ENCODE peak calls at places on chromosomes 12 and 14, in ten cellular contexts. X is heart right ventricle; D is stomach; M is neural progenitor cell; B is DND-41; U is right lobe of liver; K is colonic mucosa; Q is CD8-positive, alpha-beta T cell; Z is lung; J is transverse colon. T is an unnamed sample. For H3K4me1 and H3K9me3, the result is how much of the 10 kb centered on the place peaks cover.

GRCh38 chr14:105294142-105294597 is 6.6 kb downstream of the BRF1 start:
- DNase-seq in J (no peak), D (no peak), K (no peak), Q (peak), X (peak), U (no peak), Z (no peak), M (peak), B (no peak), T (no peak)

GRCh38 chr14:79842270-79842669 is 369.0 kb downstream of the DIO2 start:
- DNase-seq in K (no peak), X (peak), Z (no peak), D (no peak), Q (no peak), U (no peak), M (no peak), B (no peak), J (no peak), T (peak)

GRCh38 chr12:1608783-1609119 is 14.4 kb upstream of the FBXL14 start:
- DNase-seq in Z (no peak), Q (no peak), B (no peak), X (no peak), K (no peak), U (no peak), J (no peak), D (no peak), M (no peak), T (no peak)

GRCh38 chr14:83463500-83464098 is 1929.9 kb upstream of the SEL1L start:
- DNase-seq in Q (no peak), J (no peak), M (peak), K (peak), B (peak), D (peak), X (peak), U (no peak), Z (peak), T (peak)

GRCh38 chr14:59541731-59542130 is 34.9 kb downstream of the CCDC175 start:
- DNase-seq in Q (no peak), D (no peak), K (no peak), B (no peak), X (no peak), U (no peak), J (no peak), M (no peak), Z (no peak), T (no peak)

GRCh38 chr14:58871972-58872530 is 234.3 kb downstream of the DACT1 start:
- DNase-seq in K (no peak), B (no peak), X (no peak), Q (no peak), U (no peak), D (no peak), M (no peak), J (no peak), Z (no peak), T (no peak)

GRCh38 chr12:52413787-52414345 is 7.7 kb upstream of the KRT82 start:
- DNase-seq in D (no peak), X (no peak), K (no peak), U (no peak), B (no peak), J (no peak), Z (no peak), Q (no peak), M (no peak), T (no peak)

GRCh38 chr14:79260406-79260805 is 950.9 kb downstream of the DIO2 start:
- DNase-seq in M (no peak), U (no peak), Z (no peak), J (no peak), K (no peak), D (no peak), X (no peak), B (no peak), Q (no peak), T (no peak)

GRCh38 chr12:66290716-66291200 is 11.5 kb upstream of the HELB start:
- DNase-seq in D (no peak), M (no peak), K (no peak), J (no peak), U (no peak), X (no peak), B (peak), Z (no peak), Q (peak), T (no peak)

GRCh38 chr12:17661250-17661649 is 428.7 kb downstream of the RERGL start:
- DNase-seq in D (no peak), B (no peak), X (no peak), M (no peak), U (no peak), Z (no peak), K (no peak), Q (no peak), J (no peak), T (no peak)

GRCh38 chr12:70722584-70723343 is 85.5 kb upstream of the PTPRB start:
- DNase-seq in M (no peak), B (no peak), J (no peak), Z (no peak), U (no peak), Q (no peak), K (no peak), X (peak), D (no peak), T (no peak)

GRCh38 chr12:1840561-1840960 is 20.2 kb downstream of the LRTM2 start:
- DNase-seq in Z (no peak), U (peak), D (no peak), Q (no peak), B (no peak), M (no peak), J (no peak), K (no peak), X (no peak), T (no peak)

GRCh38 chr12:52688481-52688880 is 8.3 kb upstream of the KRT1 start:
- DNase-seq in M (no peak), K (no peak), Q (no peak), D (no peak), U (no peak), Z (no peak), J (no peak), B (no peak), X (no peak), T (no peak)

GRCh38 chr12:113980537-113981337 is 14.6 kb upstream of the RBM19 start:
- DNase-seq in X (no peak), U (peak), D (no peak), J (peak), Q (no peak), K (no peak), Z (no peak), M (peak), B (peak), T (peak)

GRCh38 chr12:80359703-80360102 is 84.3 kb upstream of the PTPRQ start:
- DNase-seq in Z (no peak), B (no peak), M (no peak), Q (no peak), X (no peak), J (no peak), U (no peak), K (no peak), D (no peak), T (no peak)

GRCh38 chr14:59389936-59390335 is 75.2 kb downstream of the GPR135 start:
- DNase-seq in B (no peak), U (no peak), M (no peak), Q (no peak), D (no peak), Z (no peak), K (no peak), X (no peak), J (no peak), T (no peak)

GRCh38 chr12:24069532-24070395 is 120.3 kb upstream of the SOX5 start:
- DNase-seq in Z (no peak), D (no peak), K (peak), Q (no peak), X (no peak), U (peak), M (peak), B (no peak), J (peak), T (no peak)

GRCh38 chr14:26835949-26836570 is 238.2 kb upstream of the NOVA1 start:
- DNase-seq in M (no peak), B (no peak), J (no peak), Z (no peak), Q (no peak), D (no peak), U (no peak), X (no peak), K (no peak), T (no peak)

GRCh38 chr14:30225171-30225570 is 297.5 kb upstream of the PRKD1 start:
- DNase-seq in K (no peak), J (no peak), B (no peak), M (no peak), D (no peak), Q (no peak), Z (no peak), U (no peak), X (no peak), T (no peak)

GRCh38 chr14:88481089-88481488 is 73.7 kb downstream of the PTPN21 start:
- DNase-seq in U (no peak), K (no peak), Z (no peak), B (no peak), X (no peak), Q (no peak), D (no peak), J (no peak), M (no peak), T (no peak)

GRCh38 chr12:4272014-4272975 is 1.3 kb upstream of the CCND2 start:
- DNase-seq in U (no peak), Q (peak), B (peak), J (peak), Z (peak), M (peak), D (peak), X (peak), K (peak), T (peak)

GRCh38 chr12:54300267-54300731 is 516 bp downstream of the NFE2 start:
- DNase-seq in U (no peak), M (no peak), D (no peak), Q (no peak), J (no peak), B (no peak), X (no peak), K (no peak), Z (no peak), T (no peak)

GRCh38 chr12:123973552-123974341 is 732 bp downstream of the ZNF664 start:
- DNase-seq in Q (peak), U (peak), D (peak), M (peak), X (peak), K (peak), Z (peak), B (peak), J (peak), T (peak)

GRCh38 chr12:87967871-87968270 is 61.3 kb downstream of the C12orf50 start:
- DNase-seq in Z (no peak), U (no peak), M (no peak), X (no peak), D (no peak), Q (no peak), B (no peak), J (no peak), K (no peak), T (no peak)

GRCh38 chr14:92729632-92730358 is 18.6 kb downstream of the LGMN start:
- DNase-seq in Q (no peak), U (no peak), B (peak), K (no peak), M (no peak), J (no peak), X (no peak), D (no peak), Z (no peak), T (no peak)

GRCh38 chr12:6946033-6946919 is 2.5 kb downstream of the C12orf57 start:
- DNase-seq in U (peak), Q (peak), J (peak), X (no peak), M (peak), K (peak), B (no peak), D (peak), Z (peak), T (peak)

GRCh38 chr12:99722690-99723486 is 75.3 kb downstream of the GARIN6 start:
- DNase-seq in J (no peak), Z (no peak), Q (no peak), B (no peak), X (no peak), K (no peak), M (peak), U (no peak), D (no peak), T (no peak)

GRCh38 chr12:53074290-53074998 is 4.7 kb downstream of the SPRYD3 start:
- DNase-seq in B (no peak), Q (no peak), X (no peak), U (no peak), J (no peak), D (no peak), M (no peak), Z (no peak), K (no peak), T (no peak)

GRCh38 chr12:90987101-90987500 is 17.7 kb downstream of the EPYC start:
- DNase-seq in K (no peak), M (no peak), U (no peak), D (no peak), Q (no peak), J (no peak), Z (no peak), B (no peak), X (no peak), T (no peak)

GRCh38 chr12:46409342-46409741 is 36.8 kb upstream of the SLC38A2 start:
- DNase-seq in B (no peak), J (no peak), X (no peak), Z (no peak), K (no peak), U (no peak), D (no peak), M (no peak), Q (no peak), T (no peak)

GRCh38 chr14:53542692-53543091 is 389.6 kb upstream of the DDHD1 start:
- DNase-seq in B (no peak), K (peak), J (no peak), D (no peak), M (no peak), X (peak), U (peak), Z (peak), Q (no peak), T (peak)

GRCh38 chr14:89576132-89576923 is 159.3 kb upstream of the FOXN3 start:
- DNase-seq in U (no peak), B (no peak), K (no peak), Z (no peak), J (no peak), X (no peak), M (peak), D (no peak), Q (no peak), T (no peak)

GRCh38 chr12:47977046-47977771 is 13.8 kb downstream of the TMEM106C start:
- DNase-seq in D (no peak), K (no peak), Z (no peak), U (no peak), B (no peak), Q (no peak), M (no peak), X (no peak), J (no peak), T (no peak)

GRCh38 chr12:84763112-84763511 is 149.5 kb downstream of the SLC6A15 start:
- DNase-seq in Z (peak), Q (no peak), U (no peak), X (no peak), K (no peak), J (no peak), M (no peak), B (no peak), D (no peak), T (no peak)

GRCh38 chr12:102990419-102990818 is 32.9 kb downstream of the ASCL1 start:
- DNase-seq in D (no peak), J (no peak), B (no peak), X (no peak), U (peak), Z (no peak), M (peak), Q (no peak), K (no peak), T (no peak)

GRCh38 chr14:68666206-68666730 is 126.6 kb downstream of the ZFP36L1 start:
- DNase-seq in D (no peak), Q (peak), K (no peak), B (no peak), U (peak), M (no peak), J (no peak), Z (no peak), X (no peak), T (no peak)

GRCh38 chr14:68666899-68667298 is 126.0 kb downstream of the ZFP36L1 start:
- DNase-seq in B (no peak), M (no peak), K (no peak), Z (no peak), J (no peak), X (no peak), D (no peak), Q (peak), U (peak), T (no peak)

GRCh38 chr14:68664225-68664681 is 128.6 kb downstream of the ZFP36L1 start:
- DNase-seq in B (no peak), D (no peak), Z (no peak), M (no peak), K (no peak), U (peak), X (no peak), Q (peak), J (no peak), T (no peak)

GRCh38 chr14:68665116-68665515 is 127.8 kb downstream of the ZFP36L1 start:
- DNase-seq in Z (no peak), M (no peak), B (no peak), D (no peak), Q (peak), J (no peak), U (peak), K (no peak), X (no peak), T (no peak)

GRCh38 chr14:68665792-68666195 is 127.1 kb downstream of the ZFP36L1 start:
- DNase-seq in D (no peak), X (no peak), J (no peak), Z (no peak), B (no peak), M (no peak), U (peak), K (no peak), Q (peak), T (no peak)
- TF ChIP-seq CTCF in D (no peak), X (no peak), J (no peak), Z (no peak), B (no peak), M (no peak), U (no peak), K (no peak), Q (no peak), T (no peak)

GRCh38 chr12:57148469-57149308 is 1.3 kb upstream of the LRP1-AS start:
- DNase-seq in D (peak), M (no peak), K (peak), X (peak), Q (no peak), B (no peak), U (peak), Z (no peak), J (peak), T (peak)
- H3K4me1 ChIP-seq in D (half or more), M (under half), K (under half), X (half or more), Q (under half), B (under half), U (half or more), Z (under half), J (half or more), T (under half)

GRCh38 chr12:34595749-34596733 is 573.7 kb downstream of the ALG10 start:
- DNase-seq in Q (no peak), M (no peak), D (no peak), X (no peak), U (peak), Z (peak), K (no peak), B (no peak), J (peak), T (no peak)
- H3K9me3 ChIP-seq in Q (under half), M (under half), D (half or more), X (half or more), U (under half), Z (half or more), K (under half), B (half or more), J (half or more), T (under half)

GRCh38 chr14:50045039-50045711 is 71.2 kb downstream of the VCPKMT start:
- DNase-seq in Z (peak), X (peak), K (peak), M (no peak), D (peak), B (peak), J (peak), Q (peak), U (peak), T (peak)
- TF ChIP-seq CTCF in Z (no peak), X (no peak), K (no peak), M (no peak), D (peak), B (no peak), J (no peak), Q (no peak), U (no peak), T (no peak)

DNA sequence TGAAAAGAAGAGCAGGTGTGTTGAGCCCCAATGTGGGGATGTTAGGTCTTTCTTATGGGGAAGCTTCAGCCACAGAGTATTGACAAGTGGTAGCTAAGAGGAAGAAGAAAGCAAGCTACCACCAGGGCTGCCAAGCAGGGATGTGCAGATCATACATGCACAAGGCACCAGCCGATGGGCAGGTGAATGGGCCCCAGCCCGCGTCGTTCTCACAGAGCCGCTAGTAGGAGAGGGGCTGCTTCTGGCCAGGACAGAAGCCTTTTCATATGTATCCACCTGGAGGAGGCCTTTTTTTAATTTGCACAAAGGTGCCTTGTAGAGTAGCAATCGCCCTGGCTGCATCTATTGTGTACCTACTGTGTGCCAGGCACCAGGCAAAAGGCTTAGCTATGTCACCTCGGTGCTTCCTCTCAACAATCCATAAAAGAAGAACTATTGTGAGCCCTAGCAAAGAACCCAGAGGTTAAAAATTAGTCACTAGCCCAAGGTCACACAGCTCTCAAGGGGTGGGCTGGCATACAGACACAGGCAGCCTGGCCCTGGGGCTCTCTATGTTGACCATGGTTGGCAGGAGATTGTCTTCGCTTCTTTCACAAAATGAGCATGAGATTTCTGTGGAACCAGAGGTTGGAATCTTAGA is 8.2 kb downstream of the NUAK1 start:
- DNase-seq in U (no peak), X (no peak), Z (no peak), Q (no peak), B (no peak), D (no peak), M (no peak), J (no peak), K (no peak), T (no peak)
- H3K4me1 ChIP-seq in U (under half), X (half or more), Z (under half), Q (under half), B (under half), D (under half), M (under half), J (under half), K (under half), T (under half)

GRCh38 chr14:100083706-100084105 is 18.5 kb downstream of the EVL start:
- DNase-seq in M (no peak), D (no peak), J (no peak), Q (no peak), U (no peak), Z (no peak), X (no peak), K (no peak), B (no peak), T (no peak)

GRCh38 chr14:100080206-100080605 is 15.0 kb downstream of the EVL start:
- DNase-seq in Z (no peak), J (no peak), B (peak), K (no peak), X (no peak), U (no peak), M (no peak), D (no peak), Q (peak), T (no peak)

GRCh38 chr14:100081997-100082625 is 16.9 kb downstream of the EVL start:
- DNase-seq in Z (no peak), J (no peak), Q (peak), K (no peak), M (no peak), U (no peak), D (no peak), X (no peak), B (peak), T (no peak)

GRCh38 chr14:100084591-100084990 is 19.4 kb downstream of the EVL start:
- DNase-seq in K (no peak), J (no peak), M (no peak), Z (no peak), X (no peak), D (no peak), B (no peak), U (no peak), Q (peak), T (no peak)

DNA sequence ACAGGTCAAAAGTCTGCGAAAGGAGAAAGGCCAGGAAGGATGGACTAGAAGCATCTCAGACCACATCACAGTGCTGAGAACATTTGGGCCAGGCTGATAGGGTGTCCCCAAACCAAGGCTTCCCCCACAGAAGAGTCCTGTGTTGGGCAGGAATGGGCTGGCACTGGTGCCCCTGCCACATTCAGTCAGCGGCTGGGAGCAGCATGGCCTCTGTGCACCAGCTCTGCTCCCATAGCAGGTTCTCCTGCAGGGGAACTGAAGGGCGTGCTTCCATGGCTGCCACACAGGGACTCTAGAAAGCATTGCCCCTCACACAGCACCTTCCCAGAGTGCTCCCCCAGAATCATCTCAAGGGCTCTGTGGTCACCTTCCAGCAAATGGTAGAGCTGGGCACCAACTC is 17.5 kb downstream of the EVL start:
- DNase-seq in U (no peak), D (no peak), Q (peak), B (peak), M (no peak), Z (no peak), X (no peak), K (no peak), J (no peak), T (no peak)
- H3K9me3 ChIP-seq in U (under half), D (under half), Q (under half), B (under half), M (under half), Z (under half), X (under half), K (under half), J (under half), T (under half)

T was measured in thyroid gland.